ENCODE peak calls at places on chromosomes 11 and 22, in five cellular contexts. U is stimulated activated CD4-positive, alpha-beta T cell treated with anti-CD3 and anti-CD28 coated beads, Interleukin-12 subunit alpha, Interleukin-12 subunit beta, amount 100 ng/mL, for 4 hours; M is NCI-H524; G is GM13977; Z is nephron progenitor cell. Y is an unnamed sample.

GRCh38 chr11:62805991-62806441 is 776 bp upstream of the NXF1 start:
- DNase-seq in U (no peak), Z (no peak), G (peak), M (peak), Y (no peak)

GRCh38 chr22:43880743-43881055 is 11.1 kb downstream of the PNPLA5 start:
- DNase-seq in U (no peak), Z (no peak), M (no peak), G (no peak), Y (no peak)

GRCh38 chr11:118608268-118609214 is 1.1 kb downstream of the PHLDB1 start:
- DNase-seq in G (no peak), U (peak), Z (peak), M (no peak), Y (no peak)

GRCh38 chr22:30185129-30185528 is 61.4 kb downstream of the LIF start:
- DNase-seq in Z (no peak), G (no peak), U (no peak), M (no peak), Y (no peak)

GRCh38 chr11:59259047-59259446 is 46.3 kb upstream of the MPEG1 start:
- DNase-seq in M (no peak), U (no peak), G (no peak), Z (no peak), Y (no peak)

GRCh38 chr11:65546217-65546958 is 11.8 kb downstream of the LTBP3 start:
- DNase-seq in U (peak), M (no peak), G (peak), Z (peak), Y (peak)

GRCh38 chr22:19525116-19525660 is 978 bp upstream of the CLDN5 start:
- DNase-seq in Z (no peak), U (no peak), M (no peak), G (no peak), Y (no peak)

GRCh38 chr22:17412232-17412631 is 43.0 kb downstream of the CECR2 start:
- DNase-seq in G (no peak), Z (no peak), U (no peak), M (peak), Y (no peak)

GRCh38 chr11:62832346-62833234 is at the start of gene TEX54:
- DNase-seq in U (no peak), M (no peak), G (no peak), Z (no peak), Y (no peak)

GRCh38 chr22:47204002-47204979 is 441.8 kb downstream of the TBC1D22A start:
- DNase-seq in G (no peak), U (no peak), M (no peak), Z (no peak), Y (no peak)

GRCh38 chr11:20353829-20354434 is 9.6 kb upstream of the HTATIP2 start:
- DNase-seq in G (peak), Z (peak), M (no peak), U (no peak), Y (peak)

GRCh38 chr22:28977050-28977449 is 84.6 kb downstream of the C22orf31 start:
- DNase-seq in G (no peak), M (no peak), Z (no peak), U (no peak), Y (no peak)

GRCh38 chr11:47187723-47188122 is 1.5 kb upstream of the PACSIN3 start:
- DNase-seq in Z (no peak), M (no peak), U (no peak), G (no peak), Y (no peak)

Y was measured in WTC11.